ENCODE peak calls at places on chromosomes 6 and 20, in four cellular contexts. T, X, O and D are unnamed samples.
A peak's percentile ranks its signal among the peaks of the same experiment; 100 is the strongest.

GRCh38 chr6:18741741-18742140 is 354.6 kb downstream of the RNF144B start:
- DNase-seq in T (no peak), X (no peak), O (no peak), D (no peak)

GRCh38 chr6:127737009-127737486 is 160.1 kb downstream of the C6orf58 start:
- DNase-seq in T (peak; percentile 78), X (peak; percentile 60), O (peak; percentile 11), D (peak; percentile 30)

GRCh38 chr6:110367825-110368224 is 9.7 kb upstream of the METTL24 start:
- DNase-seq in T (no peak), X (no peak), O (no peak), D (no peak)

GRCh38 chr6:46684771-46685170 is 2.9 kb upstream of the TDRD6 start:
- DNase-seq in T (peak; percentile 31), X (no peak), O (no peak), D (no peak)

GRCh38 chr6:71383891-71384489 is 95.4 kb downstream of the OGFRL1 start:
- DNase-seq in T (peak; percentile 49), X (peak; percentile 31), O (no peak), D (no peak)

GRCh38 chr6:167225903-167226508 is 65.1 kb upstream of the UNC93A start:
- DNase-seq in T (no peak), X (no peak), O (no peak), D (no peak)

GRCh38 chr6:37082390-37082789 is 76.9 kb downstream of the FGD2 start:
- DNase-seq in T (no peak), X (no peak), O (no peak), D (no peak)

GRCh38 chr20:415820-416322 is 7.8 kb downstream of the RBCK1 start:
- DNase-seq in T (no peak), X (no peak), O (no peak), D (no peak)

GRCh38 chr6:157222201-157222981 is 100.9 kb downstream of the TMEM242 start:
- DNase-seq in T (no peak), X (no peak), O (no peak), D (no peak)

GRCh38 chr6:113936093-113936934 is 34.6 kb downstream of the HDAC2 start:
- DNase-seq in T (peak; percentile 81), X (peak; percentile 61), O (no peak), D (peak; percentile 20)